ENCODE peak calls at places on chromosomes 16 and 17, in four cellular contexts. One of them, this sample, is unnamed.

GRCh38 chr17:61291457-61292311 is 108.0 kb upstream of the TBX2 start:
- DNase-seq in esophagus muscularis mucosa: no peak
- DNase-seq in left ventricle myocardium inferior: no peak
- DNase-seq in tibial artery: no peak
- DNase-seq in this sample: no peak

GRCh38 chr16:4615389-4616046 is 830 bp upstream of the UBALD1 start:
- DNase-seq in esophagus muscularis mucosa: no peak
- DNase-seq in left ventricle myocardium inferior: peak
- DNase-seq in tibial artery: no peak
- DNase-seq in this sample: no peak

GRCh38 chr16:27642753-27643152 is 92.8 kb downstream of the KATNIP start:
- DNase-seq in esophagus muscularis mucosa: no peak
- DNase-seq in left ventricle myocardium inferior: no peak
- DNase-seq in tibial artery: no peak
- DNase-seq in this sample: no peak

GRCh38 chr17:49210158-49211029 is at the start of the genes ABI3 and GNGT2:
- DNase-seq in esophagus muscularis mucosa: no peak
- DNase-seq in left ventricle myocardium inferior: peak
- DNase-seq in tibial artery: no peak
- DNase-seq in this sample: no peak

GRCh38 chr17:45989759-45990158 is 9.3 kb upstream of the STH start:
- DNase-seq in esophagus muscularis mucosa: no peak
- DNase-seq in left ventricle myocardium inferior: no peak
- DNase-seq in tibial artery: no peak
- DNase-seq in this sample: no peak

GRCh38 chr17:64115871-64116534 is 13.9 kb downstream of the ERN1 start:
- DNase-seq in esophagus muscularis mucosa: no peak
- DNase-seq in left ventricle myocardium inferior: no peak
- DNase-seq in tibial artery: no peak
- DNase-seq in this sample: no peak

GRCh38 chr16:658679-659571 is 9.0 kb upstream of the RHOT2 start:
- DNase-seq in esophagus muscularis mucosa: no peak
- DNase-seq in left ventricle myocardium inferior: no peak
- DNase-seq in tibial artery: no peak
- DNase-seq in this sample: no peak

GRCh38 chr16:57840833-57841232 is 38.5 kb upstream of the KIFC3 start:
- DNase-seq in esophagus muscularis mucosa: no peak
- DNase-seq in left ventricle myocardium inferior: no peak
- DNase-seq in tibial artery: peak
- DNase-seq in this sample: no peak

GRCh38 chr16:9849697-9850245 is 332.5 kb downstream of the GRIN2A start:
- DNase-seq in esophagus muscularis mucosa: peak
- DNase-seq in left ventricle myocardium inferior: no peak
- DNase-seq in tibial artery: no peak
- DNase-seq in this sample: no peak

GRCh38 chr17:7673239-7673638 is 14.1 kb downstream of the TP53 start:
- DNase-seq in esophagus muscularis mucosa: no peak
- DNase-seq in left ventricle myocardium inferior: no peak
- DNase-seq in tibial artery: no peak
- DNase-seq in this sample: no peak
- TF ChIP-seq CTCF in esophagus muscularis mucosa: no peak
- TF ChIP-seq CTCF in left ventricle myocardium inferior: peak
- TF ChIP-seq CTCF in tibial artery: no peak
- TF ChIP-seq CTCF in this sample: no peak

GRCh38 chr16:29830774-29831173 is 10.5 kb downstream of the MVP start:
- DNase-seq in esophagus muscularis mucosa: no peak
- DNase-seq in left ventricle myocardium inferior: no peak
- DNase-seq in tibial artery: no peak
- DNase-seq in this sample: no peak
- H3K4me3 ChIP-seq in esophagus muscularis mucosa: no peak
- H3K4me3 ChIP-seq in left ventricle myocardium inferior: no peak
- H3K4me3 ChIP-seq in tibial artery: no peak
- H3K4me3 ChIP-seq in this sample: no peak

GRCh38 chr16:71524566-71525553 is 1.4 kb upstream of the CHST4 start:
- DNase-seq in esophagus muscularis mucosa: no peak
- DNase-seq in left ventricle myocardium inferior: no peak
- DNase-seq in tibial artery: no peak
- DNase-seq in this sample: no peak

GRCh38 chr16:71520550-71520949 is 5.7 kb upstream of the CHST4 start:
- DNase-seq in esophagus muscularis mucosa: no peak
- DNase-seq in left ventricle myocardium inferior: no peak
- DNase-seq in tibial artery: no peak
- DNase-seq in this sample: no peak

GRCh38 chr16:71528257-71528656 is 2.0 kb downstream of the CHST4 start:
- DNase-seq in esophagus muscularis mucosa: no peak
- DNase-seq in left ventricle myocardium inferior: no peak
- DNase-seq in tibial artery: no peak
- DNase-seq in this sample: no peak

GRCh38 chr16:71528863-71529262 is 2.6 kb downstream of the CHST4 start:
- DNase-seq in esophagus muscularis mucosa: no peak
- DNase-seq in left ventricle myocardium inferior: no peak
- DNase-seq in tibial artery: no peak
- DNase-seq in this sample: no peak

GRCh38 chr16:71526111-71526998 is at the start of gene CHST4:
- DNase-seq in esophagus muscularis mucosa: no peak
- DNase-seq in left ventricle myocardium inferior: no peak
- DNase-seq in tibial artery: no peak
- DNase-seq in this sample: no peak
- H3K27ac ChIP-seq in esophagus muscularis mucosa: no peak
- H3K27ac ChIP-seq in left ventricle myocardium inferior: no peak
- H3K27ac ChIP-seq in tibial artery: no peak
- H3K27ac ChIP-seq in this sample: no peak

GRCh38 chr16:25108054-25108453 is 3.5 kb upstream of the LCMT1 start:
- DNase-seq in esophagus muscularis mucosa: no peak
- DNase-seq in left ventricle myocardium inferior: no peak
- DNase-seq in tibial artery: no peak
- DNase-seq in this sample: no peak
- TF ChIP-seq CTCF in esophagus muscularis mucosa: no peak
- TF ChIP-seq CTCF in left ventricle myocardium inferior: no peak
- TF ChIP-seq CTCF in tibial artery: no peak
- TF ChIP-seq CTCF in this sample: no peak

GRCh38 chr16:87979352-87979751 is 28.1 kb downstream of the BANP start:
- DNase-seq in esophagus muscularis mucosa: no peak
- DNase-seq in left ventricle myocardium inferior: no peak
- DNase-seq in tibial artery: peak
- DNase-seq in this sample: no peak

GRCh38 chr16:87978127-87978526 is 26.9 kb downstream of the BANP start:
- DNase-seq in esophagus muscularis mucosa: no peak
- DNase-seq in left ventricle myocardium inferior: no peak
- DNase-seq in tibial artery: peak
- DNase-seq in this sample: no peak

GRCh38 chr16:87984868-87985267 is 33.6 kb downstream of the BANP start:
- DNase-seq in esophagus muscularis mucosa: no peak
- DNase-seq in left ventricle myocardium inferior: no peak
- DNase-seq in tibial artery: peak
- DNase-seq in this sample: no peak

DNA sequence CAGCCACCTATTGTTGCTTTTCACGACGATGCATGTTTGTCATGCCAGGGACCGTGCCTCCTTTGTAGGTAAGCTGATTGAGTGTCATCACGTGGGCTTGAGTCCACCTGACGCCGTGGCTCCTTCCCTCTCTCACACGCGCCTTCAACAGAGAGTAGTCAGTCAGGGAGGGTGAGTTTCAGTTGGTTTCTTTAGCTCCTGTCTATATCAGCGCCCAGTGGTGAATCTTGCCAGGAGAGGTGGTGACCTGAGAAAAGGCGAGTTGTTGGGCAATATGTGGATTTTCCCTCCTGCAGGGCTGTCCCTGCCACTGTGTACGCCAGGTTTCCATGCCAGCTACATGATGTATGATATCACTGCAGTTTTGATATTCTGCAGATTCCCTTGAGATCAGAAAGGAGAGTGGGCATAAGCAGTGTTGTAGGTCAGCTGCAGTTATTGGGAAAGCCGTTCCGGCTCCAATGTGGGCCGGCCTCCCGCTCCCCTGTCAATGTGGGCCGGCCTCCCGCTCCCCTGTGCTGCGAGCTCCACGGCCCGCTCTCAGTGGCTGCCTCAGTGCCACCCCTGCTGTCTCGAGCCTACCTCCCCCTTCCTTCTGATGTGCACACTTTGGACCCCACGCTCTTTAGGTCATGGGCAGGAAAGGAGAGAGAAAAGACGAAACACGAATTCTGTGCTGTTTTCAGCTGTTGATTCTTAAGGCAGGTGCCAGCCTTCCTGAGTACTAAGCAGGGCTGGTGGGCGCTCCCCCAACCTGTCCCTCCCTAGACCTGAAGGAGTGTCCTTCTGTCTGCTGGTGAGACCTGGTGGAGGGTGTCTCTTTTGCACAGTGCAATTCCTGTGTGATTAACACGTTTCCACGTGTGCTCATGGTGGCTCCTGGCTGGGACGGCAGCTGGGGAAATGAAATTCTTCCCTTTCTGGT is 31.5 kb downstream of the BANP start:
- DNase-seq in esophagus muscularis mucosa: no peak
- DNase-seq in left ventricle myocardium inferior: no peak
- DNase-seq in tibial artery: peak
- DNase-seq in this sample: no peak
- H3K4me3 ChIP-seq in esophagus muscularis mucosa: no peak
- H3K4me3 ChIP-seq in left ventricle myocardium inferior: no peak
- H3K4me3 ChIP-seq in tibial artery: no peak
- H3K4me3 ChIP-seq in this sample: no peak

GRCh38 chr16:48969611-48970010 is 312.0 kb downstream of the CBLN1 start:
- DNase-seq in esophagus muscularis mucosa: no peak
- DNase-seq in left ventricle myocardium inferior: no peak
- DNase-seq in tibial artery: no peak
- DNase-seq in this sample: no peak

GRCh38 chr16:48965391-48965790 is 316.2 kb downstream of the CBLN1 start:
- DNase-seq in esophagus muscularis mucosa: no peak
- DNase-seq in left ventricle myocardium inferior: no peak
- DNase-seq in tibial artery: no peak
- DNase-seq in this sample: no peak

GRCh38 chr16:48971571-48972071 is 310.0 kb downstream of the CBLN1 start:
- DNase-seq in esophagus muscularis mucosa: no peak
- DNase-seq in left ventricle myocardium inferior: no peak
- DNase-seq in tibial artery: no peak
- DNase-seq in this sample: no peak

GRCh38 chr16:48972236-48972635 is 309.4 kb downstream of the CBLN1 start:
- DNase-seq in esophagus muscularis mucosa: no peak
- DNase-seq in left ventricle myocardium inferior: no peak
- DNase-seq in tibial artery: no peak
- DNase-seq in this sample: no peak

GRCh38 chr16:48970216-48970615 is 311.4 kb downstream of the CBLN1 start:
- DNase-seq in esophagus muscularis mucosa: no peak
- DNase-seq in left ventricle myocardium inferior: no peak
- DNase-seq in tibial artery: no peak
- DNase-seq in this sample: no peak
- H3K27ac ChIP-seq in esophagus muscularis mucosa: no peak
- H3K27ac ChIP-seq in left ventricle myocardium inferior: no peak
- H3K27ac ChIP-seq in tibial artery: no peak
- H3K27ac ChIP-seq in this sample: no peak

GRCh38 chr17:57084802-57085447 is at the start of gene AKAP1:
- DNase-seq in esophagus muscularis mucosa: peak
- DNase-seq in left ventricle myocardium inferior: peak
- DNase-seq in tibial artery: peak
- DNase-seq in this sample: peak

GRCh38 chr17:57084361-57084801 is 665 bp upstream of the AKAP1 start:
- DNase-seq in esophagus muscularis mucosa: no peak
- DNase-seq in left ventricle myocardium inferior: no peak
- DNase-seq in tibial artery: no peak
- DNase-seq in this sample: no peak

GRCh38 chr17:57086069-57086930 is 1.3 kb downstream of the AKAP1 start:
- DNase-seq in esophagus muscularis mucosa: no peak
- DNase-seq in left ventricle myocardium inferior: no peak
- DNase-seq in tibial artery: peak
- DNase-seq in this sample: no peak

GRCh38 chr17:57088298-57088697 is 3.3 kb downstream of the AKAP1 start:
- DNase-seq in esophagus muscularis mucosa: no peak
- DNase-seq in left ventricle myocardium inferior: no peak
- DNase-seq in tibial artery: no peak
- DNase-seq in this sample: no peak

DNA sequence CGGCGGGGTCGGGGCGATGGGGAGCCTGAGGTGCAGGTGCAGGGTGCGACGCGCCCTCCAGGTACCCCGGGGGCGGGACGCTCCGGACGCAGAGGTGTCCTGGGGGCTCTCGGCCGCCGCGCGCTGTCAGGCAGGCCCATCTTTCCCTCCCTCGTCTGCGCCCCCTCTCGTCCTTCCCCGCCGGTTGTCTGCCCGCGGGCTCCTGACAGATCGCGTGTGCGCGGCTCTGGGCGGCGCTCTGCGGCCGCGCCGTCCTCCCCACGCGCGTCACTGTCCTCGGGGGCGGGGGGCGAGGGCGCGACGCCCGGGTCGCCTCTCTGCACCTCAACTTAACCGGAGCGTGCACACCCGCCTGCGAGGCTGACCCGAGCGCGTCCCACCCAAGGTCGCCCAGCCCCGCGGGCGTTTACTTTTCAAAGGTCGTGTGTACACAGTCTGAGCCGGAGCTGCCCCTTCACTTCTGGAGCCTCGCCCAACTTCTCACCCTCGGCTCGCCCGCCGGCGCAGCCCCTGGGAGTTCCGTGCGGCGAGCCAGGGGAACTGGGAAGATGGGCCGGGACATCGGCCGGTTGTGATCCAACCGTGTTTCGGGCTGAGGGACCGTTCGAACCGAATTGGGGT is 512 bp downstream of the AKAP1 start:
- DNase-seq in esophagus muscularis mucosa: no peak
- DNase-seq in left ventricle myocardium inferior: peak
- DNase-seq in tibial artery: peak
- DNase-seq in this sample: peak
- TF ChIP-seq CTCF in esophagus muscularis mucosa: peak
- TF ChIP-seq CTCF in left ventricle myocardium inferior: peak
- TF ChIP-seq CTCF in tibial artery: no peak
- TF ChIP-seq CTCF in this sample: no peak

GRCh38 chr16:66598111-66598510 is 6.4 kb upstream of the CMTM3 start:
- DNase-seq in esophagus muscularis mucosa: no peak
- DNase-seq in left ventricle myocardium inferior: no peak
- DNase-seq in tibial artery: no peak
- DNase-seq in this sample: no peak
- H3K4me3 ChIP-seq in esophagus muscularis mucosa: no peak
- H3K4me3 ChIP-seq in left ventricle myocardium inferior: no peak
- H3K4me3 ChIP-seq in tibial artery: no peak
- H3K4me3 ChIP-seq in this sample: no peak

This sample was measured in dorsolateral prefrontal cortex.